ENCODE peak calls at places on chromosomes 6 and 20, in eight cellular contexts. U is A673; X is left ventricle myocardium inferior; D is dorsolateral prefrontal cortex; N is caudate nucleus; I is foreskin keratinocyte; P is CD4-positive, CD25-positive, alpha-beta regulatory T cell; A is breast epithelium. G is an unnamed sample.

GRCh38 chr6:127328043-127328442 is 15.4 kb downstream of the ECHDC1 start:
- DNase-seq in N (no peak), P (no peak), I (peak), U (no peak), D (no peak), A (no peak), X (no peak), G (no peak)

GRCh38 chr6:17845598-17845997 is 138.9 kb upstream of the NUP153 start:
- DNase-seq in P (no peak), D (no peak), A (no peak), X (no peak), I (no peak), N (no peak), U (peak), G (no peak)

GRCh38 chr6:11971154-11971553 is 41.0 kb upstream of the HIVEP1 start:
- DNase-seq in I (no peak), P (no peak), N (no peak), D (no peak), X (no peak), A (no peak), U (no peak), G (no peak)

GRCh38 chr6:36443951-36444428 is 1.2 kb downstream of the KCTD20 start:
- DNase-seq in A (no peak), N (no peak), U (peak), I (peak), D (no peak), X (no peak), P (peak), G (no peak)

GRCh38 chr6:118748311-118749062 is 97.1 kb upstream of the CEP85L start:
- DNase-seq in X (no peak), A (no peak), D (peak), P (no peak), U (peak), I (no peak), N (peak), G (no peak)

GRCh38 chr6:11975353-11975977 is 36.6 kb upstream of the HIVEP1 start:
- DNase-seq in A (no peak), X (no peak), I (no peak), N (no peak), D (no peak), P (peak), U (no peak), G (no peak)

GRCh38 chr6:135750081-135750480 is 101.4 kb upstream of the PDE7B start:
- DNase-seq in N (no peak), U (no peak), A (no peak), P (no peak), X (no peak), D (no peak), I (no peak), G (no peak)

GRCh38 chr20:7432612-7433011 is 507.6 kb downstream of the HAO1 start:
- DNase-seq in A (no peak), P (no peak), N (no peak), X (no peak), I (no peak), D (no peak), U (no peak), G (no peak)

GRCh38 chr20:50101281-50101680 is 11.7 kb downstream of the UBE2V1 start:
- DNase-seq in U (no peak), I (no peak), X (no peak), A (no peak), N (no peak), D (no peak), P (no peak), G (no peak)

GRCh38 chr20:50101900-50102299 is 11.1 kb downstream of the UBE2V1 start:
- DNase-seq in I (no peak), N (no peak), P (no peak), U (no peak), D (no peak), X (no peak), A (no peak), G (no peak)

GRCh38 chr20:50099565-50099991 is 13.4 kb downstream of the UBE2V1 start:
- DNase-seq in D (no peak), X (no peak), P (no peak), U (no peak), A (no peak), N (no peak), I (no peak), G (no peak)

GRCh38 chr20:50099121-50099520 is 13.8 kb downstream of the UBE2V1 start:
- DNase-seq in I (no peak), P (no peak), D (no peak), A (no peak), X (no peak), U (no peak), N (no peak), G (no peak)

DNA sequence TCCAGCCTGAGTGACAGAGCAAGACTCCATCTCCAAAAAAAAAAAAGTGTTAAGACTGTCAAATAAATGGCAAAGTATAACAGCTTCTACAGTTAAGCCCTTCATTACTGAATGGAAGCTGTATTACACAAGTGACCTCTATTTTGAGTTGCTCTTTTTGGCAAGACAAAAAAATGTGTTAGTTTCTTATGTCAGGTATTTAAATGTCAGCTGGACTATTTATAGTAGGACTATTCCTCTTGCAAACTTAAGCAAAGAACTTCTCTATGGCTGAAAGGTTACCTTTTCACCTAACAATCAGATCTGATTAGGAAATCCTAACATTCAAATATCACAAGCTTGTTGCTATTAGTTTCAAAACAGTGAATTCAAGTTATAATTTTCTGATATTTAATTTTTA is 12.4 kb downstream of the UBE2V1 start:
- DNase-seq in A (no peak), U (no peak), D (no peak), I (no peak), X (no peak), P (no peak), N (no peak), G (no peak)
- H3K27ac ChIP-seq in A (no peak), U (no peak), D (no peak), I (no peak), X (peak), P (no peak), N (no peak), G (no peak)

GRCh38 chr20:64079273-64080012 is at the start of gene RGS19:
- DNase-seq in U (peak), D (peak), I (no peak), P (peak), X (peak), A (peak), N (no peak), G (peak)
- H3K27ac ChIP-seq in U (peak), D (peak), I (peak), P (peak), X (peak), A (peak), N (peak), G (peak)

DNA sequence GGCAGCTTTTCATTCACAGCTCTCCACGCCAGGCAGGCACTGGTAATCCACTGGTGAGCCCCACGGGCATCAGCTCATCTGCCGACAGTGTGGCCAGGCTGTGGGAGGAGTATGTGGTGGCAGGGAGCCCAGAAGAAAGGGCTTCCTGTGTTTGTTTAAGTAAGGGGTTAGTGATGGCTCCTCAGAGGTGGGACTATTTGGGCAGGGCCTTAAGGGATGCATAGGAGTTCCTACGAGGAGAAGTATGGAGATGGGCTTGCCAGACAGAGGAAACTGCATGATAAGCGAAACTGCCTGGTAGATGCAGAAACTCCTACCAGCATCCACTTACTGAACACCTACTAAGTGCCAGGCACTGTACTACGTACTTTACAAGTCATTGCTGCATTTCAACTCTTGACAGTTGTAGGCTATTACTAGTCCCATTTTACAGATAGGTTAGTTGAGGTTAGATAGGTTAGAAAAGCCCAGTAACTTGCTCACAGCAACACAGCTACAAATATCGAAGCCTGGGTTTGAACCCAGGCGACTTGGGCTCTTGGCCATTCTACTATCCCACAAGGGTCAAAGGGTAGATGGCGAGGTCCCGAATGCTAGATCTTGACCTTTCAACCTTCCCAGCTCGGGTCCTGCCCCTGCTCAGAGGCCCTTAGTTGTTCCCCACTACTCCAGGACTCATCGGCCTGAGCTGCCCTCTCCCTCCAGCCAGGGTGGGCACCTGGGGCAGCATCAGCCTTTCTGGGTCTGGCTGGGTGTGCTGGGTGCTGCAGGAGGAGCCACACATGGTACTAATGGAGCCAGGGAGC is 55.1 kb downstream of the CEBPB start:
- DNase-seq in P (no peak), D (no peak), X (no peak), A (peak), N (no peak), I (no peak), U (peak), G (no peak)
- H3K27ac ChIP-seq in P (no peak), D (no peak), X (no peak), A (peak), N (no peak), I (no peak), U (no peak), G (no peak)

GRCh38 chr6:155455766-155456165 is at the start of gene NOX3:
- DNase-seq in D (no peak), P (no peak), N (no peak), A (no peak), X (no peak), I (no peak), U (no peak), G (no peak)
- H3K27ac ChIP-seq in D (no peak), P (no peak), N (no peak), A (no peak), X (no peak), I (no peak), U (no peak), G (no peak)

DNA sequence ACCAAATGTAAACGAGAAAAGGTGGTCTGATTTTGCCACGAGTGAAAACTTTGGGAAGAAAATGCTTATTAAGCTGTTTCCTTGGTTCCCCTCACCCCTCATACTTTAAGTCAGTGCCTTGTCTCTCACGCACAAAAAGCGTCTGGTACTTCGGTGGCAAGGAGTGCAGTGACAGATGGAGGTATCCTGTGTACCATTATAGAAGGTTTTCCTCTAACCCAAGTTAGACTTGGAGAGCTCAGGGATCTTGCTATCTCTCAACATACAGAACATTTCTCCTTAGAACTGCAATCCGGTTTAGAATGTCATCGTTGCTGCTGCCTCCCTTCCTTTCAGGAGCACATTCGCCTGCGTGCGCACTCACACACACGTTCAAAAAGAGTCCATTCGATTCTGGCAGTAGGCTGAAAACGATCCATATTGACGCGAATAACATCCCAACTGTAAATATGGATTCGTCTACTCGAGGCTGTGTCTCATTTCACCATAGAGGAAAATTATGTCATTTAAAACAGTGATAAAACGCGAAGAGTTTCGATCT is 1.1 kb upstream of the MARCKS start:
- DNase-seq in I (peak), A (no peak), U (peak), N (no peak), D (peak), X (no peak), P (peak), G (no peak)
- H3K27ac ChIP-seq in I (peak), A (peak), U (no peak), N (peak), D (peak), X (peak), P (no peak), G (peak)

GRCh38 chr6:109482913-109483743 is at the start of gene ZBTB24:
- DNase-seq in X (peak), P (peak), N (peak), D (peak), A (peak), U (peak), I (peak), G (peak)

GRCh38 chr6:109483744-109484075 is 691 bp upstream of the ZBTB24 start:
- DNase-seq in A (no peak), U (no peak), P (no peak), D (no peak), X (no peak), N (no peak), I (no peak), G (no peak)

GRCh38 chr6:109478848-109479624 is 4.0 kb downstream of the ZBTB24 start:
- DNase-seq in A (no peak), N (no peak), X (no peak), D (no peak), P (no peak), I (no peak), U (no peak), G (no peak)

GRCh38 chr6:109478222-109478805 is 4.7 kb downstream of the ZBTB24 start:
- DNase-seq in I (no peak), D (no peak), X (no peak), A (no peak), N (no peak), P (no peak), U (no peak), G (no peak)

GRCh38 chr6:109480993-109481480 is 2.0 kb downstream of the ZBTB24 start:
- DNase-seq in A (no peak), I (no peak), N (no peak), U (no peak), X (no peak), P (no peak), D (no peak), G (no peak)
- H3K27ac ChIP-seq in A (no peak), I (no peak), N (no peak), U (no peak), X (no peak), P (peak), D (no peak), G (no peak)

GRCh38 chr20:3681931-3682820 is at the start of gene ADAM33:
- DNase-seq in P (no peak), N (no peak), X (peak), I (no peak), U (no peak), A (no peak), D (no peak), G (no peak)

GRCh38 chr20:3687655-3688054 is 5.8 kb upstream of the ADAM33 start:
- DNase-seq in D (no peak), A (no peak), I (no peak), X (no peak), U (peak), N (no peak), P (no peak), G (no peak)

GRCh38 chr20:3686867-3687321 is 5.1 kb upstream of the ADAM33 start:
- DNase-seq in U (peak), I (peak), N (no peak), P (no peak), D (no peak), A (peak), X (peak), G (peak)

GRCh38 chr20:3681352-3681930 is 369 bp downstream of the ADAM33 start:
- DNase-seq in P (no peak), N (no peak), X (no peak), D (no peak), A (no peak), I (no peak), U (no peak), G (no peak)

GRCh38 chr20:3685341-3685740 is 3.5 kb upstream of the ADAM33 start:
- DNase-seq in U (no peak), I (no peak), X (no peak), P (no peak), A (no peak), D (no peak), N (no peak), G (no peak)
- H3K27ac ChIP-seq in U (no peak), I (no peak), X (no peak), P (no peak), A (no peak), D (no peak), N (no peak), G (no peak)

DNA sequence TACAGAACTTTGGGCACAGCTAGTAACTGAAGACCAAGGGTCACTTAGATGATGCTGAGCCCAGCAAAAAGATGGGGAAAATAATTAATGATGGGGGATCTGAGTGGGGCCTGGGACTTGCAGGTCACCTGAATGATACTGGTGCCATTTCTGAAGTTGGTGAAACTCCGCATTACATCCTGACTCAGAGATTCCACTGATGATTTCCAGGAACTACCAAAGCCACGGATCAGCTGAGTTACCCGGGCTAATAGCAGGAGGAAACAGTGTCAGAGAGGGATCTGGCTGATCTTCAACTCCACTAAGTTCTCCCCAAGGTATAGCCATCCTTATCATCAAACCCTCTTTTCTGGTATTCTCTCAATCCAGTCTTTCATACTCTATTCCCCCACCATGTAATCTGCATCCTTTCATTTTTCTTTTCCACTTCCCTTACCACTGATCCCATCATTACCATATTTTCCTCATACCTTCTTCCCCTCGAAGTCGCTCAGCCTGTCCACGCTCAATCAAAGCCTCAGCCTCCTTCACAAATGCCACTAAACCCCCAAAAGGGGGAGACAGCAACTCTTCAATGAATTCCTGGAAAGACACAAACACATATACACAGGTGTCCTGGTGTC is 20.2 kb downstream of the VPS52 start:
- DNase-seq in D (no peak), X (no peak), A (no peak), N (no peak), P (no peak), I (no peak), U (no peak), G (no peak)
- H3K27ac ChIP-seq in D (no peak), X (no peak), A (no peak), N (no peak), P (no peak), I (no peak), U (no peak), G (no peak)

GRCh38 chr6:38612386-38612965 is 27.3 kb downstream of the BTBD9 start:
- DNase-seq in N (no peak), I (peak), D (no peak), A (no peak), X (no peak), P (no peak), U (no peak), G (no peak)
- H3K27ac ChIP-seq in N (no peak), I (no peak), D (no peak), A (no peak), X (no peak), P (no peak), U (no peak), G (peak)

GRCh38 chr6:50030777-50031562 is 9.2 kb upstream of the DEFB110 start:
- DNase-seq in A (no peak), P (no peak), D (no peak), N (no peak), U (peak), X (no peak), I (peak), G (no peak)
- H3K27ac ChIP-seq in A (no peak), P (no peak), D (no peak), N (no peak), U (no peak), X (no peak), I (no peak), G (no peak)

G was measured in left lung.